ENCODE peak calls at places on chromosomes 7 and 10, in seven cellular contexts. E, M, H, S, Z, J and T are unnamed samples.

GRCh38 chr7:105963038-105963667 is at the start of gene CDHR3:
- DNase-seq in M (no peak), J (peak), E (no peak), Z (no peak), H (peak), S (peak), T (no peak)

GRCh38 chr10:97519342-97519741 is 20.6 kb downstream of the UBTD1 start:
- DNase-seq in Z (no peak), J (no peak), E (no peak), M (no peak), H (no peak), S (no peak), T (no peak)

GRCh38 chr7:6433814-6434630 is 13.7 kb downstream of the DAGLB start:
- DNase-seq in M (no peak), S (no peak), E (no peak), Z (no peak), J (no peak), H (no peak), T (no peak)

GRCh38 chr7:154347867-154348266 is 295.7 kb downstream of the DPP6 start:
- DNase-seq in Z (no peak), E (no peak), M (no peak), H (no peak), S (no peak), J (no peak), T (no peak)

GRCh38 chr7:138459300-138460175 is 521 bp upstream of the TRIM24 start:
- DNase-seq in H (peak), Z (peak), S (peak), J (peak), M (peak), E (no peak), T (peak)

GRCh38 chr10:72912715-72913114 is 19.2 kb downstream of the OIT3 start:
- DNase-seq in Z (no peak), H (no peak), J (no peak), M (no peak), S (no peak), E (no peak), T (no peak)

GRCh38 chr7:66460921-66461361 is 167.7 kb upstream of the KCTD7 start:
- DNase-seq in S (no peak), M (no peak), Z (no peak), H (no peak), E (no peak), J (no peak), T (no peak)

GRCh38 chr10:6498771-6499170 is 81.3 kb downstream of the PRKCQ start:
- DNase-seq in E (no peak), S (no peak), Z (no peak), H (no peak), M (peak), J (no peak), T (no peak)

GRCh38 chr7:105876091-105876963 is at the start of gene ATXN7L1:
- DNase-seq in H (peak), Z (peak), S (peak), M (peak), J (peak), E (peak), T (peak)

GRCh38 chr7:378041-378420 is 88.1 kb downstream of the FOXL3 start:
- DNase-seq in H (no peak), S (no peak), Z (no peak), J (no peak), E (no peak), M (no peak), T (no peak)

GRCh38 chr10:77111611-77112550 is 525.7 kb downstream of the KCNMA1 start:
- DNase-seq in M (peak), J (peak), S (peak), E (peak), Z (peak), H (no peak), T (peak)

GRCh38 chr7:110685899-110686298 is 405.0 kb upstream of the LRRN3 start:
- DNase-seq in H (no peak), E (no peak), J (no peak), M (no peak), S (peak), Z (no peak), T (peak)

DNA sequence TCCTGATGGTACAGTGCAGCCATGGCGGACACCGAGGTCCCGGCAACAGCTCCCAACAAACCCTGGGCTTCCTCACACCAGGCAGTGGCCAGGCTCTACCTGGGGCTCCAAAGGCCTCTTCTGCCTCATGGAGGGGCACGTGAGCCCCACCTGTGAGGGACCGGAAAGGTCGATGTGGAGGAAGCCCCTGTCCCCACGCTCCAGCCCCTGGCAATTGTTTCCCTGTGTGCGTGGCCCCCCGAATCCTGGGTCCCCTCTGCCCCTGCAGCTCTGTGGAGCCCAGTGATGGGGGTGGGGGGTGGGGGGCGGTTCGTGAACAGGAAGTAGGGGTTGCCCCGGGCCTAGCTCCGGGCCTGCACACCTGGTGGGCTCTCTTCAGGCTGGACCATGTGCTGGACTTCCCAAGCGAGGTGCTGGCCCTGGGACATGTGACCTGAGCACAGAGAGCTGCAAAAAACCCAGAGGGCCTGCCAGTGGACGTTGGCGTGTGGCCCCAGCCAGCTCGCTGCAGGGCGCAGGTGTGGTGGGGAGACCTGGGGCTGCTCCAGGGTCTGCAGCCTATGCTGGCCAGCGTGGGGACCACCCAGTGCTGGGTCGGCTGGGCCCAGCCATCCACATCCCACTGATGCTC is 72.6 kb downstream of the INPP5A start:
- DNase-seq in J (no peak), M (no peak), S (no peak), Z (no peak), E (no peak), H (no peak), T (no peak)
- H3K18ac ChIP-seq in J (no peak), M (no peak), S (no peak), Z (no peak), E (no peak), H (no peak), T (no peak)

DNA sequence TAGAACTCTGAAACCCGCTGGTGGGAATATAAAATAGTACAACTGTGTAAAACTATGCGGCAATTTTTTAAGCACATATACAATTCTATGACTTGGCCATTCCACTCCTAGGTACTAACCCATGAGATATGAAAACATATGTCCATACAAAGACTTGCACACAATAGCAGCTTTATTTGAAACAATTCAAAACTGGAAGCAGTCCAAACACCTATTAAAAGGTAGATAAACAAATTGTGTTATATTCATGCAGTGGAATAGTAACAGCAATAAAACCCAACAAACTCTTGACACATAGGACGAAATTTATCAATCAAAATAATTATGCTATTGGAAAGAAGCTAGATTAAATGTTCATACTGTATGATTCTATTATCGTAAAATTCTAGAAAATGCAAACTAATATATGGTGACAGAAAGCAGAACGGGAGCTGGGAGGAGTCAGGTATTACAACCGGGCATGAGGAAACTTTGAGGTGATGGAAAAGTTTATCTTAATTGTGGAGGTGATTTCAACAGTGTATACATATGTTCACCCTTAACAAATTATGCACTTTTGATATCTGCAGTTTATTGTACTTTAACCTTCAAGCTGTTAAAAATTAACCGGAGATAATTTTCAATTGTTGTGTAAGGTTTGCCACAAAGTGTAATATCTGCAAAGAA is 805 bp upstream of the STK31 start:
- DNase-seq in S (no peak), E (no peak), J (no peak), H (no peak), Z (no peak), M (no peak), T (no peak)
- H2BK5ac ChIP-seq in S (no peak), E (no peak), J (no peak), H (no peak), Z (no peak), M (no peak), T (no peak)

GRCh38 chr10:131337656-131338055 is 26.1 kb upstream of the TCERG1L start:
- DNase-seq in J (no peak), H (no peak), S (no peak), E (no peak), Z (no peak), M (no peak), T (no peak)
- H3K18ac ChIP-seq in J (no peak), H (no peak), S (no peak), E (no peak), Z (no peak), M (no peak), T (no peak)

GRCh38 chr7:131488361-131488760 is 68.1 kb downstream of the PODXL start:
- DNase-seq in S (no peak), E (no peak), M (no peak), Z (no peak), J (no peak), H (no peak), T (no peak)

GRCh38 chr7:131487217-131487616 is 69.2 kb downstream of the PODXL start:
- DNase-seq in J (no peak), H (no peak), M (no peak), E (no peak), S (no peak), Z (no peak), T (no peak)

GRCh38 chr7:131489881-131490280 is 66.5 kb downstream of the PODXL start:
- DNase-seq in Z (no peak), S (no peak), M (no peak), E (no peak), H (no peak), J (no peak), T (no peak)

GRCh38 chr7:131486346-131486745 is 70.1 kb downstream of the PODXL start:
- DNase-seq in H (no peak), M (no peak), Z (no peak), S (no peak), J (no peak), E (no peak), T (no peak)

DNA sequence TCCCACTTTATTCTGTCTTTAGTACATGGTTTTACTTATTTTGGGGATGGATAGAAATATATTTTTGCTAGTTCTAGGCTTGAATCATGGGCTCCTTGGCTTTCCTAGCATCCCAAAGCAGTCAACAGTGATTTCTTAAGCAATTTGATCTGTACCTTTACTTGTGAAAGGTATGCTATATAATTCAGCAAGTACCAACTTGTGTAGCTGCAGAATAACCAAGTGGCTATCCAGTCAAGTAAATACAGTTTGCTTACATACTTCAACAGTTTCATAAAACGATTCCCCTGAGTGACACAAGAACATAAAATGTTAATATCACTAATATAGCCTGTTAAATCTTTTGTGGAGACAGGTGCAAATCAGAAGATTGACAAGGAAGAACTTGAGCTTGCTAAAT is 67.2 kb downstream of the PODXL start:
- DNase-seq in H (no peak), Z (no peak), M (no peak), J (no peak), E (no peak), S (no peak), T (no peak)
- H2BK5ac ChIP-seq in H (no peak), Z (no peak), M (no peak), J (no peak), E (no peak), S (no peak), T (no peak)

DNA sequence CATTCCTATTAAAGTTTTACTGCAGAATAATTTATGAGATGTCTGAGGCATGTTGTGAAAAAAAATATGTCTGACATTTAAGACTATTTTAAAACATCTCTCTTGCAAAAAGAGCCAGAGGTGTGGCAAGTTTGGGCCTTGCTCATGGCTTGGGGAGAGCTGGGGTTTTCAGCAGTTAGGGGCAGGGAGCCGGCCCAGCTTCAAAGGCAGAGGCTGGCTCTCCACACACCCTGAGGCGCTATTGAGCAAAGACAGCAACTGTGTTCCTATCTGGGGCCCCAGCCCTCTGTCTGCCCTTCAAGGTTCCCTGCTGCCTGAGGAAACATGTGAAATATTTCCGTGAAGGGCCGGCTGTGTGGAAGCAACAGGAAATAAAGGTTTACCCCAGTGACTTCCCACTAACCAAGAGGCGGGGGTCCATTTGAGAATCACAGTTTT is 94.0 kb downstream of the SORBS1 start:
- DNase-seq in M (peak), J (peak), E (no peak), Z (no peak), S (peak), H (peak), T (peak)
- H3K18ac ChIP-seq in M (no peak), J (no peak), E (no peak), Z (no peak), S (no peak), H (no peak), T (no peak)

GRCh38 chr10:85039311-85039710 is 710.9 kb downstream of the CCSER2 start:
- DNase-seq in H (no peak), Z (no peak), J (no peak), E (no peak), M (no peak), S (no peak), T (no peak)
- H2BK5ac ChIP-seq in H (no peak), Z (no peak), J (no peak), E (no peak), M (no peak), S (no peak), T (no peak)

GRCh38 chr10:112775347-112775746 is 174.7 kb upstream of the TCF7L2 start:
- DNase-seq in H (no peak), E (peak), M (no peak), Z (no peak), J (peak), S (peak), T (peak)
- H3K18ac ChIP-seq in H (no peak), E (no peak), M (no peak), Z (no peak), J (no peak), S (no peak), T (no peak)

GRCh38 chr10:42992957-42993390 is 83.9 kb upstream of the RET start:
- DNase-seq in Z (no peak), J (no peak), M (no peak), S (no peak), H (no peak), E (no peak), T (no peak)

GRCh38 chr10:42996588-42996987 is 80.3 kb upstream of the RET start:
- DNase-seq in E (no peak), S (no peak), M (no peak), H (no peak), J (no peak), Z (no peak), T (no peak)

GRCh38 chr10:42997849-42998165 is 79.1 kb upstream of the RET start:
- DNase-seq in Z (no peak), J (no peak), H (no peak), M (no peak), S (no peak), E (no peak), T (no peak)

GRCh38 chr10:42997151-42997848 is 79.6 kb upstream of the RET start:
- DNase-seq in H (peak), E (no peak), S (no peak), M (no peak), Z (no peak), J (no peak), T (no peak)

DNA sequence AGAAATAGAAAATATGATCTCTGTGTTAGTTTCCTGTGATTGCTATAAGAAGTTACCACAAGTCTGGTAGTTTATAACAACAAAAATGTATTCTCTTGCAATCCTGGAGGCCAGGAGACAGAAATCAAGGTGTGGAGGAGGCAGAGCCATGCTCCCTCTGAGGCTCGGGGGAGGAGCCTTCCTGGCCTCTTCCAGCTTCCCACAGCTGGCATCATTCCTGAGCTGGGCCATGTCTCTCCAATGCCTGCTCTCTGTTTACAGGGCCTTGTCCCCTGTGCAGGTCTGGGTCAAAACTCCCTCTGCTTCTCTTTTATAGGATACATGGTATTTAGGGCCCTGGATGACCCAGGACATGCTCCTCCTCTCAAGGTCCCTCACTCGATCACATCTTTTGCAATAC is 81.3 kb upstream of the RET start:
- DNase-seq in M (peak), Z (no peak), E (no peak), S (no peak), J (no peak), H (no peak), T (no peak)
- H2BK5ac ChIP-seq in M (no peak), Z (no peak), E (no peak), S (no peak), J (no peak), H (no peak), T (no peak)

GRCh38 chr7:44603208-44603607 is 3.2 kb upstream of the OGDH start:
- DNase-seq in E (no peak), S (no peak), H (no peak), Z (no peak), M (no peak), J (no peak), T (no peak)
- H3K18ac ChIP-seq in E (no peak), S (no peak), H (no peak), Z (no peak), M (no peak), J (no peak), T (no peak)